ENCODE peak calls at places on chromosome 22, in ten cellular contexts. One of them, this sample, is unnamed.

GRCh38 chr22:23285734-23286133 is 105.4 kb downstream of the BCR start:
- DNase-seq in astrocyte of the cerebellum: no peak
- DNase-seq in A549: no peak
- DNase-seq in tibial nerve: no peak
- DNase-seq in NT2/D1: no peak
- DNase-seq in psoas muscle: no peak
- DNase-seq in Panc1: no peak
- DNase-seq in GM23248: no peak
- DNase-seq in fibroblast of lung: peak; percentile 12
- DNase-seq in Caco-2: no peak
- DNase-seq in this sample: no peak

GRCh38 chr22:50326959-50327710 is at the start of gene DENND6B:
- DNase-seq in astrocyte of the cerebellum: peak; percentile 29
- DNase-seq in A549: peak; percentile 71
- DNase-seq in tibial nerve: peak; percentile 68
- DNase-seq in NT2/D1: no peak
- DNase-seq in psoas muscle: peak; percentile 88
- DNase-seq in Panc1: no peak
- DNase-seq in GM23248: peak; percentile 93
- DNase-seq in fibroblast of lung: peak; percentile 75
- DNase-seq in Caco-2: peak; percentile 61
- DNase-seq in this sample: no peak

GRCh38 chr22:29702931-29703594 is 16.7 kb upstream of the CABP7 start:
- DNase-seq in astrocyte of the cerebellum: no peak
- DNase-seq in A549: no peak
- DNase-seq in tibial nerve: no peak
- DNase-seq in NT2/D1: no peak
- DNase-seq in psoas muscle: peak; percentile 65
- DNase-seq in Panc1: no peak
- DNase-seq in GM23248: peak; percentile 17
- DNase-seq in fibroblast of lung: no peak
- DNase-seq in Caco-2: no peak
- DNase-seq in this sample: no peak

GRCh38 chr22:50698546-50698945 is 25.9 kb downstream of the SHANK3 start:
- DNase-seq in astrocyte of the cerebellum: no peak
- DNase-seq in A549: no peak
- DNase-seq in tibial nerve: no peak
- DNase-seq in NT2/D1: no peak
- DNase-seq in psoas muscle: peak; percentile 14
- DNase-seq in Panc1: no peak
- DNase-seq in GM23248: peak; percentile 25
- DNase-seq in fibroblast of lung: no peak
- DNase-seq in Caco-2: no peak
- DNase-seq in this sample: no peak

GRCh38 chr22:30422481-30423295 is 2.9 kb upstream of the MTFP1 start:
- DNase-seq in astrocyte of the cerebellum: peak; percentile 82
- DNase-seq in A549: peak; percentile 86
- DNase-seq in tibial nerve: peak; percentile 60
- DNase-seq in NT2/D1: peak; percentile 43
- DNase-seq in psoas muscle: peak; percentile 83
- DNase-seq in Panc1: no peak
- DNase-seq in GM23248: peak; percentile 99
- DNase-seq in fibroblast of lung: peak; percentile 92
- DNase-seq in Caco-2: peak; percentile 51
- DNase-seq in this sample: no peak

GRCh38 chr22:30325724-30326703 is 727 bp downstream of the TBC1D10A start:
- DNase-seq in astrocyte of the cerebellum: no peak
- DNase-seq in A549: no peak
- DNase-seq in tibial nerve: no peak
- DNase-seq in NT2/D1: no peak
- DNase-seq in psoas muscle: peak; percentile 38
- DNase-seq in Panc1: no peak
- DNase-seq in GM23248: peak; percentile 56
- DNase-seq in fibroblast of lung: no peak
- DNase-seq in Caco-2: no peak
- DNase-seq in this sample: no peak

GRCh38 chr22:46081831-46082210 is 68.5 kb upstream of the PPARA start:
- DNase-seq in astrocyte of the cerebellum: no peak
- DNase-seq in A549: no peak
- DNase-seq in tibial nerve: peak; percentile 12
- DNase-seq in NT2/D1: no peak
- DNase-seq in psoas muscle: peak; percentile 27
- DNase-seq in Panc1: no peak
- DNase-seq in GM23248: peak; percentile 65
- DNase-seq in fibroblast of lung: no peak
- DNase-seq in Caco-2: no peak
- DNase-seq in this sample: no peak

GRCh38 chr22:46965552-46966494 is 203.4 kb downstream of the TBC1D22A start:
- DNase-seq in astrocyte of the cerebellum: no peak
- DNase-seq in A549: no peak
- DNase-seq in tibial nerve: no peak
- DNase-seq in NT2/D1: no peak
- DNase-seq in psoas muscle: no peak
- DNase-seq in Panc1: no peak
- DNase-seq in GM23248: no peak
- DNase-seq in fibroblast of lung: no peak
- DNase-seq in Caco-2: no peak
- DNase-seq in this sample: no peak

GRCh38 chr22:49776891-49777290 is 50.8 kb downstream of the BRD1 start:
- DNase-seq in astrocyte of the cerebellum: no peak
- DNase-seq in A549: no peak
- DNase-seq in tibial nerve: no peak
- DNase-seq in NT2/D1: no peak
- DNase-seq in psoas muscle: peak; percentile 13
- DNase-seq in Panc1: no peak
- DNase-seq in GM23248: no peak
- DNase-seq in fibroblast of lung: no peak
- DNase-seq in Caco-2: no peak
- DNase-seq in this sample: no peak

GRCh38 chr22:40651563-40652501 is 15.3 kb upstream of the MRTFA start:
- DNase-seq in astrocyte of the cerebellum: peak; percentile 98
- DNase-seq in A549: peak; percentile 95
- DNase-seq in tibial nerve: peak; percentile 88
- DNase-seq in NT2/D1: no peak
- DNase-seq in psoas muscle: peak; percentile 97
- DNase-seq in Panc1: peak; percentile 75
- DNase-seq in GM23248: peak; percentile 100
- DNase-seq in fibroblast of lung: peak; percentile 99
- DNase-seq in Caco-2: peak; percentile 94
- DNase-seq in this sample: peak; percentile 80

GRCh38 chr22:40653361-40653760 is 16.8 kb upstream of the MRTFA start:
- DNase-seq in astrocyte of the cerebellum: no peak
- DNase-seq in A549: no peak
- DNase-seq in tibial nerve: no peak
- DNase-seq in NT2/D1: no peak
- DNase-seq in psoas muscle: no peak
- DNase-seq in Panc1: no peak
- DNase-seq in GM23248: no peak
- DNase-seq in fibroblast of lung: no peak
- DNase-seq in Caco-2: no peak
- DNase-seq in this sample: no peak

GRCh38 chr22:40654522-40655167 is 18.1 kb upstream of the MRTFA start:
- DNase-seq in astrocyte of the cerebellum: no peak
- DNase-seq in A549: peak; percentile 43
- DNase-seq in tibial nerve: peak; percentile 34
- DNase-seq in NT2/D1: no peak
- DNase-seq in psoas muscle: peak; percentile 66
- DNase-seq in Panc1: no peak
- DNase-seq in GM23248: peak; percentile 87
- DNase-seq in fibroblast of lung: peak; percentile 87
- DNase-seq in Caco-2: no peak
- DNase-seq in this sample: no peak

GRCh38 chr22:40648386-40648785 is 11.9 kb upstream of the MRTFA start:
- DNase-seq in astrocyte of the cerebellum: no peak
- DNase-seq in A549: no peak
- DNase-seq in tibial nerve: no peak
- DNase-seq in NT2/D1: no peak
- DNase-seq in psoas muscle: no peak
- DNase-seq in Panc1: no peak
- DNase-seq in GM23248: no peak
- DNase-seq in fibroblast of lung: no peak
- DNase-seq in Caco-2: no peak
- DNase-seq in this sample: no peak

GRCh38 chr22:40651057-40651456 is 14.5 kb upstream of the MRTFA start:
- DNase-seq in astrocyte of the cerebellum: no peak
- DNase-seq in A549: no peak
- DNase-seq in tibial nerve: no peak
- DNase-seq in NT2/D1: no peak
- DNase-seq in psoas muscle: no peak
- DNase-seq in Panc1: no peak
- DNase-seq in GM23248: peak; percentile 29
- DNase-seq in fibroblast of lung: no peak
- DNase-seq in Caco-2: no peak
- DNase-seq in this sample: no peak
- H3K4me3 ChIP-seq in astrocyte of the cerebellum: no peak overlapping the region
- H3K4me3 ChIP-seq in A549: peak overlapping the region; percentile 75
- H3K4me3 ChIP-seq in tibial nerve: no peak overlapping the region
- H3K4me3 ChIP-seq in NT2/D1: peak overlapping the region; percentile 9
- H3K4me3 ChIP-seq in psoas muscle: peak overlapping the region; percentile 77
- H3K4me3 ChIP-seq in Panc1: peak overlapping the region; percentile 61
- H3K4me3 ChIP-seq in GM23248: peak overlapping the region; percentile 76
- H3K4me3 ChIP-seq in fibroblast of lung: peak overlapping the region; percentile 78
- H3K4me3 ChIP-seq in Caco-2: peak overlapping the region; percentile 15
- H3K4me3 ChIP-seq in this sample: peak overlapping the region; percentile 70

GRCh38 chr22:37697540-37697835 is 640 bp downstream of the TRIOBP start:
- DNase-seq in astrocyte of the cerebellum: no peak
- DNase-seq in A549: no peak
- DNase-seq in tibial nerve: no peak
- DNase-seq in NT2/D1: no peak
- DNase-seq in psoas muscle: no peak
- DNase-seq in Panc1: no peak
- DNase-seq in GM23248: no peak
- DNase-seq in fibroblast of lung: no peak
- DNase-seq in Caco-2: no peak
- DNase-seq in this sample: no peak
- H3K4me3 ChIP-seq in astrocyte of the cerebellum: peak overlapping the region; percentile 30
- H3K4me3 ChIP-seq in A549: no peak overlapping the region
- H3K4me3 ChIP-seq in tibial nerve: no peak overlapping the region
- H3K4me3 ChIP-seq in NT2/D1: peak overlapping the region; percentile 50
- H3K4me3 ChIP-seq in psoas muscle: no peak overlapping the region
- H3K4me3 ChIP-seq in Panc1: peak overlapping the region; percentile 21
- H3K4me3 ChIP-seq in GM23248: no peak overlapping the region
- H3K4me3 ChIP-seq in fibroblast of lung: no peak overlapping the region
- H3K4me3 ChIP-seq in Caco-2: no peak overlapping the region
- H3K4me3 ChIP-seq in this sample: peak overlapping the region; percentile 45

GRCh38 chr22:37020192-37020479 is 594 bp downstream of the MPST start:
- DNase-seq in astrocyte of the cerebellum: no peak
- DNase-seq in A549: peak; percentile 61
- DNase-seq in tibial nerve: no peak
- DNase-seq in NT2/D1: no peak
- DNase-seq in psoas muscle: no peak
- DNase-seq in Panc1: no peak
- DNase-seq in GM23248: peak; percentile 84
- DNase-seq in fibroblast of lung: peak; percentile 62
- DNase-seq in Caco-2: no peak
- DNase-seq in this sample: peak; percentile 21

GRCh38 chr22:37023743-37024338 is 4.3 kb downstream of the MPST start:
- DNase-seq in astrocyte of the cerebellum: no peak
- DNase-seq in A549: no peak
- DNase-seq in tibial nerve: no peak
- DNase-seq in NT2/D1: no peak
- DNase-seq in psoas muscle: no peak
- DNase-seq in Panc1: no peak
- DNase-seq in GM23248: no peak
- DNase-seq in fibroblast of lung: no peak
- DNase-seq in Caco-2: no peak
- DNase-seq in this sample: no peak

GRCh38 chr22:37021041-37021440 is 1.5 kb downstream of the MPST start:
- DNase-seq in astrocyte of the cerebellum: no peak
- DNase-seq in A549: no peak
- DNase-seq in tibial nerve: no peak
- DNase-seq in NT2/D1: no peak
- DNase-seq in psoas muscle: no peak
- DNase-seq in Panc1: no peak
- DNase-seq in GM23248: no peak
- DNase-seq in fibroblast of lung: no peak
- DNase-seq in Caco-2: no peak
- DNase-seq in this sample: no peak

GRCh38 chr22:37022483-37023337 is 3.2 kb downstream of the MPST start:
- DNase-seq in astrocyte of the cerebellum: no peak
- DNase-seq in A549: no peak
- DNase-seq in tibial nerve: no peak
- DNase-seq in NT2/D1: no peak
- DNase-seq in psoas muscle: no peak
- DNase-seq in Panc1: no peak
- DNase-seq in GM23248: no peak
- DNase-seq in fibroblast of lung: no peak
- DNase-seq in Caco-2: no peak
- DNase-seq in this sample: no peak

GRCh38 chr22:37021710-37022482 is 2.4 kb downstream of the MPST start:
- DNase-seq in astrocyte of the cerebellum: no peak
- DNase-seq in A549: peak; percentile 55
- DNase-seq in tibial nerve: no peak
- DNase-seq in NT2/D1: peak; percentile 38
- DNase-seq in psoas muscle: peak; percentile 50
- DNase-seq in Panc1: peak; percentile 17
- DNase-seq in GM23248: peak; percentile 64
- DNase-seq in fibroblast of lung: peak; percentile 43
- DNase-seq in Caco-2: no peak
- DNase-seq in this sample: no peak
- H3K4me3 ChIP-seq in astrocyte of the cerebellum: no peak overlapping the region
- H3K4me3 ChIP-seq in A549: no peak overlapping the region
- H3K4me3 ChIP-seq in tibial nerve: no peak overlapping the region
- H3K4me3 ChIP-seq in NT2/D1: no peak overlapping the region
- H3K4me3 ChIP-seq in psoas muscle: no peak overlapping the region
- H3K4me3 ChIP-seq in Panc1: no peak overlapping the region
- H3K4me3 ChIP-seq in GM23248: no peak overlapping the region
- H3K4me3 ChIP-seq in fibroblast of lung: no peak overlapping the region
- H3K4me3 ChIP-seq in Caco-2: no peak overlapping the region
- H3K4me3 ChIP-seq in this sample: no peak overlapping the region

GRCh38 chr22:19757985-19758895 is 2.3 kb upstream of the TBX1 start:
- DNase-seq in astrocyte of the cerebellum: no peak
- DNase-seq in A549: no peak
- DNase-seq in tibial nerve: no peak
- DNase-seq in NT2/D1: no peak
- DNase-seq in psoas muscle: no peak
- DNase-seq in Panc1: no peak
- DNase-seq in GM23248: no peak
- DNase-seq in fibroblast of lung: no peak
- DNase-seq in Caco-2: no peak
- DNase-seq in this sample: no peak

GRCh38 chr22:19757140-19757984 is 3.2 kb upstream of the TBX1 start:
- DNase-seq in astrocyte of the cerebellum: no peak
- DNase-seq in A549: no peak
- DNase-seq in tibial nerve: no peak
- DNase-seq in NT2/D1: no peak
- DNase-seq in psoas muscle: no peak
- DNase-seq in Panc1: no peak
- DNase-seq in GM23248: no peak
- DNase-seq in fibroblast of lung: no peak
- DNase-seq in Caco-2: no peak
- DNase-seq in this sample: no peak

GRCh38 chr22:19755722-19756287 is 4.8 kb upstream of the TBX1 start:
- DNase-seq in astrocyte of the cerebellum: no peak
- DNase-seq in A549: no peak
- DNase-seq in tibial nerve: no peak
- DNase-seq in NT2/D1: no peak
- DNase-seq in psoas muscle: no peak
- DNase-seq in Panc1: no peak
- DNase-seq in GM23248: no peak
- DNase-seq in fibroblast of lung: no peak
- DNase-seq in Caco-2: no peak
- DNase-seq in this sample: no peak

GRCh38 chr22:19755145-19755710 is 5.3 kb upstream of the TBX1 start:
- DNase-seq in astrocyte of the cerebellum: no peak
- DNase-seq in A549: no peak
- DNase-seq in tibial nerve: no peak
- DNase-seq in NT2/D1: no peak
- DNase-seq in psoas muscle: no peak
- DNase-seq in Panc1: no peak
- DNase-seq in GM23248: no peak
- DNase-seq in fibroblast of lung: no peak
- DNase-seq in Caco-2: no peak
- DNase-seq in this sample: no peak

GRCh38 chr22:19756288-19757128 is 4.1 kb upstream of the TBX1 start:
- DNase-seq in astrocyte of the cerebellum: no peak
- DNase-seq in A549: peak; percentile 54
- DNase-seq in tibial nerve: no peak
- DNase-seq in NT2/D1: no peak
- DNase-seq in psoas muscle: no peak
- DNase-seq in Panc1: no peak
- DNase-seq in GM23248: peak; percentile 61
- DNase-seq in fibroblast of lung: no peak
- DNase-seq in Caco-2: peak; percentile 76
- DNase-seq in this sample: peak; percentile 26
- H3K4me3 ChIP-seq in astrocyte of the cerebellum: no peak overlapping the region
- H3K4me3 ChIP-seq in A549: peak overlapping the region; percentile 42
- H3K4me3 ChIP-seq in tibial nerve: peak overlapping the region; percentile 11
- H3K4me3 ChIP-seq in NT2/D1: peak overlapping the region; percentile 21
- H3K4me3 ChIP-seq in psoas muscle: peak overlapping the region; percentile 30
- H3K4me3 ChIP-seq in Panc1: peak overlapping the region; percentile 58
- H3K4me3 ChIP-seq in GM23248: no peak overlapping the region
- H3K4me3 ChIP-seq in fibroblast of lung: no peak overlapping the region
- H3K4me3 ChIP-seq in Caco-2: peak overlapping the region; percentile 35
- H3K4me3 ChIP-seq in this sample: peak overlapping the region; percentile 51